ENCODE peak calls at places on chromosomes 6 and 20, in nine cellular contexts. U is tibial artery, B is suprapubic skin, O is colonic mucosa, N is MM.1S, X is lower lobe of right lung, I is HepG2, Y is HCT116, J is hepatocyte. F is an unnamed sample. For H3K4me1, the result is how much of the 10 kb centered on the place peaks cover.

GRCh38 chr6:56902551-56903464 is 52.1 kb upstream of the BEND6 start:
- DNase-seq in U (no peak), B (no peak), O (peak), N (peak), X (no peak), I (peak), Y (no peak), J (peak), F (no peak)

GRCh38 chr6:109580519-109580918 is 97.5 kb upstream of the ZBTB24 start:
- DNase-seq in U (no peak), B (no peak), O (no peak), N (no peak), X (no peak), I (no peak), Y (no peak), J (no peak), F (no peak)

GRCh38 chr6:157232161-157232895 is 91.0 kb downstream of the TMEM242 start:
- DNase-seq in U (no peak), B (peak), O (no peak), N (no peak), X (no peak), I (no peak), Y (no peak), J (no peak), F (no peak)

GRCh38 chr6:122839906-122840305 is 50.8 kb downstream of the SMPDL3A start:
- DNase-seq in U (no peak), B (no peak), O (no peak), N (no peak), X (no peak), I (no peak), Y (no peak), J (no peak), F (no peak)

GRCh38 chr20:20712004-20712473 is 405 bp downstream of the RALGAPA2 start:
- DNase-seq in U (no peak), B (peak), O (no peak), N (no peak), X (no peak), I (peak), Y (no peak), J (peak), F (peak)

GRCh38 chr20:58712823-58713731 is 20.5 kb downstream of the NPEPL1 start:
- DNase-seq in U (no peak), B (peak), O (peak), N (no peak), X (no peak), I (no peak), Y (no peak), J (peak), F (peak)

GRCh38 chr20:25600632-25601031 is 15.3 kb upstream of the NINL start:
- DNase-seq in U (no peak), B (no peak), O (no peak), N (no peak), X (no peak), I (peak), Y (no peak), J (no peak), F (no peak)

GRCh38 chr6:109687271-109687721 is 3.7 kb downstream of the AK9 start:
- DNase-seq in U (peak), B (no peak), O (no peak), N (no peak), X (peak), I (no peak), Y (no peak), J (no peak), F (no peak)

GRCh38 chr6:128493877-128494276 is 26.5 kb downstream of the PTPRK start:
- DNase-seq in U (no peak), B (no peak), O (no peak), N (peak), X (no peak), I (no peak), Y (no peak), J (no peak), F (no peak)

GRCh38 chr6:3540980-3541379 is 84.1 kb upstream of the SLC22A23 start:
- DNase-seq in U (no peak), B (no peak), O (peak), N (no peak), X (no peak), I (no peak), Y (no peak), J (peak), F (no peak)

GRCh38 chr20:62352402-62353288 is 14.5 kb downstream of the LAMA5 start:
- DNase-seq in U (peak), B (no peak), O (no peak), N (no peak), X (no peak), I (no peak), Y (no peak), J (no peak), F (peak)

GRCh38 chr6:127844529-127844928 is 56.3 kb downstream of the THEMIS start:
- DNase-seq in U (no peak), B (no peak), O (no peak), N (no peak), X (no peak), I (no peak), Y (no peak), J (no peak), F (no peak)

GRCh38 chr6:14074723-14075503 is 42.7 kb upstream of the CD83 start:
- DNase-seq in U (no peak), B (no peak), O (no peak), N (peak), X (no peak), I (no peak), Y (no peak), J (peak), F (no peak)

GRCh38 chr6:53168516-53169257 is 20.0 kb upstream of the GCM1 start:
- DNase-seq in U (no peak), B (no peak), O (no peak), N (no peak), X (no peak), I (no peak), Y (no peak), J (no peak), F (no peak)

GRCh38 chr6:25754508-25754907 is at the start of gene SLC17A4:
- DNase-seq in U (no peak), B (no peak), O (no peak), N (no peak), X (no peak), I (no peak), Y (no peak), J (no peak), F (no peak)

GRCh38 chr6:5112065-5112799 is 27.1 kb downstream of the PPP1R3G start:
- DNase-seq in U (no peak), B (no peak), O (no peak), N (no peak), X (no peak), I (no peak), Y (peak), J (no peak), F (no peak)

GRCh38 chr20:58294497-58295455 is 14.7 kb upstream of the RAB22A start:
- DNase-seq in U (no peak), B (no peak), O (no peak), N (no peak), X (no peak), I (peak), Y (no peak), J (no peak), F (no peak)

GRCh38 chr6:39610229-39610628 is 115.0 kb downstream of the KIF6 start:
- DNase-seq in U (no peak), B (no peak), O (no peak), N (no peak), X (no peak), I (peak), Y (no peak), J (peak), F (no peak)

GRCh38 chr6:122789078-122789861 is at the start of gene SMPDL3A:
- DNase-seq in U (peak), B (peak), O (peak), N (peak), X (peak), I (peak), Y (peak), J (peak), F (peak)

GRCh38 chr20:63225082-63225454 is 9.1 kb upstream of the YTHDF1 start:
- DNase-seq in U (no peak), B (no peak), O (no peak), N (no peak), X (no peak), I (no peak), Y (no peak), J (no peak), F (no peak)

GRCh38 chr6:2733324-2733723 is 17.4 kb downstream of the MYLK4 start:
- DNase-seq in U (peak), B (peak), O (peak), N (no peak), X (peak), I (no peak), Y (no peak), J (no peak), F (peak)

GRCh38 chr6:90605749-90606344 is 19.0 kb upstream of the MAP3K7 start:
- DNase-seq in U (no peak), B (no peak), O (no peak), N (no peak), X (no peak), I (no peak), Y (no peak), J (no peak), F (no peak)

GRCh38 chr20:9300080-9300479 is 214.3 kb upstream of the LAMP5 start:
- DNase-seq in U (no peak), B (no peak), O (no peak), N (no peak), X (no peak), I (no peak), Y (no peak), J (no peak), F (no peak)

GRCh38 chr20:21184810-21185209 is 58.9 kb downstream of the KIZ start:
- DNase-seq in U (no peak), B (no peak), O (no peak), N (no peak), X (no peak), I (peak), Y (no peak), J (no peak), F (no peak)

GRCh38 chr6:89346433-89346832 is 6.1 kb downstream of the UBE2J1 start:
- DNase-seq in U (no peak), B (no peak), O (no peak), N (no peak), X (no peak), I (no peak), Y (no peak), J (no peak), F (no peak)

GRCh38 chr6:125749864-125750691 is 646 bp downstream of the HEY2 start:
- DNase-seq in U (peak), B (no peak), O (peak), N (peak), X (no peak), I (no peak), Y (no peak), J (no peak), F (no peak)

GRCh38 chr20:63787302-63787701 is 43.8 kb downstream of the ZBTB46 start:
- DNase-seq in U (no peak), B (no peak), O (no peak), N (no peak), X (no peak), I (no peak), Y (no peak), J (no peak), F (no peak)

GRCh38 chr6:83436674-83437073 is 5.8 kb upstream of the ME1 start:
- DNase-seq in U (no peak), B (no peak), O (no peak), N (no peak), X (no peak), I (no peak), Y (no peak), J (no peak), F (no peak)

GRCh38 chr6:52610745-52611355 is 34.0 kb upstream of the TRAM2 start:
- DNase-seq in U (no peak), B (no peak), O (no peak), N (no peak), X (no peak), I (peak), Y (peak), J (peak), F (no peak)

GRCh38 chr6:2196079-2196679 is 49.2 kb downstream of the GMDS start:
- DNase-seq in U (peak), B (no peak), O (peak), N (peak), X (no peak), I (peak), Y (peak), J (peak), F (no peak)

GRCh38 chr20:40682104-40683045 is 6.7 kb downstream of the MAFB start:
- DNase-seq in U (no peak), B (peak), O (no peak), N (no peak), X (peak), I (peak), Y (no peak), J (no peak), F (no peak)

GRCh38 chr6:139152892-139153271 is 18.0 kb downstream of the HECA start:
- DNase-seq in U (no peak), B (no peak), O (no peak), N (no peak), X (no peak), I (no peak), Y (no peak), J (no peak), F (no peak)
- H3K4me1 ChIP-seq in U (under half), B (half or more), O (under half), N (under half), X (half or more), I (under half), Y (under half), J (half or more), F (half or more)

DNA sequence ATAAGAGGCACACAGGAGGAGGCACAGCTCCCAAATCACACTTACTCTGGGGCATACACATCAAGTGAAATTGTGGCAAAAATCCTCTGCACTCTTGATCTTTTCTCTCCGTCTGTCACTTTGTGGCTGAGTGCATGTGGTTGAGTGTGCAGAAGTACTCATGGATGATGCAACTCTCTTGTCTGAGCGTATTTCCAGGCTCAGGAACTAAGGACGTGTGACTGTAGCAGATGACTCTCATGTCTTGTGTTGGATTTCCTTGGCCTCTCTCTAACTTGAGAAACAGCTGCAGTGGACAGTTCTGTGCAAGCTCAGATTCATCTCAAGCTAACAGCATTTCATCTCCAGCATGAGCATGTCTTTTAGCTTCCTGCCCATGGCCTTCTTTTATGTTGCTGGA is 245.4 kb upstream of the FLRT3 start:
- DNase-seq in U (no peak), B (no peak), O (no peak), N (no peak), X (no peak), I (no peak), Y (no peak), J (no peak), F (no peak)
- TF ChIP-seq CTCF in U (no peak), B (no peak), O (no peak), N (no peak), X (no peak), I (no peak), Y (no peak), J (no peak), F (no peak)

DNA sequence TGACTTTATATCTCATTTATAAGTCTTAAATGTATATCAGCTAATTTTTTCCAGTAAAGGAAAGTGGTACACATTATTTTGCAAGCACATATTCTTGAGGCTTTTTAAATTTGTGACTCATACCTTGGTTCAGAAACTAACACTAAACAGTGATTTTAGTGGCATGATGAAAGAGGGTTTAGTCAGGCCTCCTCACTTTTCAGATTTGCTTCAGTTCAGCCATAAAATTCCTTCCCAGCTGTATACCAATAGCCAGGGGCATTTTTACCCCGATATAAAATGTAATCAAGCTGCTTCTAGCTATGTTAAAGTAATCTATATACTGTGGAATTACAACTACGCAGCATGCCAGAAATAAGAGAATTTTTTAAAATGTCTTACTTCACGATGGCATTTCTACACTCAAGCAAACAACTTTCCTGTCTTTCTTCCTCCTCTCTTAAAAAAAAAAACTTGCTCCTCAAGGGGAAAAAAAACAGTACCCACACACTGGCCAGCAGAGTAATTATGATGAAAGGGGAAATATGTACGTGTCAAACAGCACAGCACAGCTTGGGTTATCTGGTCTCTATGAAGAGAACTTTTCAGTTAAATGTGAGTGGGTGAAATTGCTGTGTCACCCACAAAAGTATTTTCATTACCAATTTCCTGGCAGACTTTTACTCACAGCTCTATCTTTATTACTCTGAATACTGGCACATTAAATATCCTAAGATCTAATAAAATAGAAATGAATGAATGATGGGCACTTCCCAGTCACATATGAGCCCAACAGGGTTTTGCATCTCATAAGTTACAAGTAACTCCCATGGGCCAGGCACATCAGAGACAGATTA is 244.8 kb upstream of the TENT5A start:
- DNase-seq in U (no peak), B (no peak), O (no peak), N (no peak), X (no peak), I (no peak), Y (no peak), J (peak), F (no peak)
- H3K27ac ChIP-seq in U (peak), B (peak), O (no peak), N (no peak), X (no peak), I (no peak), Y (no peak), J (peak), F (no peak)

GRCh38 chr20:17611540-17612286 is 41.8 kb downstream of the DSTN start:
- DNase-seq in U (peak), B (peak), O (peak), N (peak), X (peak), I (peak), Y (peak), J (peak), F (peak)

GRCh38 chr20:17613328-17614175 is 43.7 kb downstream of the DSTN start:
- DNase-seq in U (peak), B (peak), O (peak), N (no peak), X (peak), I (no peak), Y (no peak), J (peak), F (peak)

GRCh38 chr20:17611290-17611539 is 41.3 kb downstream of the DSTN start:
- DNase-seq in U (peak), B (peak), O (no peak), N (no peak), X (no peak), I (no peak), Y (no peak), J (no peak), F (no peak)

GRCh38 chr20:17612975-17613327 is 43.1 kb downstream of the DSTN start:
- DNase-seq in U (no peak), B (no peak), O (peak), N (no peak), X (no peak), I (no peak), Y (no peak), J (peak), F (no peak)

DNA sequence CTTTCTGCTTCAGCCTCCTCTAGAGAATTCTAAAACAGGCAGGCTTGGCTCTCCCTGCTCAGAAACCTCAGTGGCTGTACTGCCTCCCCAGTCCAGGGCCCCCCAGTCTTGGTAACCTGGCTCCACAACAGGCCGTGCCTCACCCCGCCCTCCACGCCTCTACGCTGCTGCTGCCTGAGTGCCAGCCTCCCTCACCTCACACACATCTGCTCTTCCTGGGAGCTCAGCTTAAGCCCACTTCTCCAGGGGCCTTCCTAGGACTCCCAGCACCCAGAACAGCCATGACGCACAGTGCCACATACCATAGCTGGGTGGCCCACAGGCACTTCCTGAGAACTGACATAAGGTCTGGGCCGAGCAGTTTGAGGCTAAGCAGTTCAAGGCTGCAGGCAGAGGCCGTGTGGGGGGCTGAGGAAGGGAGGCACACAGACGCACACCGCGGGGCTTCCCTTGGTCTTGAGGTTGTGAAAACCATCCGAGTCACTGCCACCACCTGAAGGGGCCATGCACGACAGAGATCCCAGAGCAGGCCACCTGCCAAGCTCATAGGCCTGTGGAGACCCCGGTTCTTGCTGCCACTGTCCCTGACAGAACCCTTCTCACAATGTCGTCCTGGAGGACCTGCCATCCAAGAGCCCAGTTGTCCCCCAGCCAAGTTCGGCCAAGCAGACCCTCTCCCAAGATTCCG is 42.6 kb downstream of the DSTN start:
- DNase-seq in U (peak), B (peak), O (no peak), N (no peak), X (peak), I (peak), Y (no peak), J (no peak), F (no peak)
- H3K4me1 ChIP-seq in U (half or more), B (under half), O (under half), N (under half), X (under half), I (under half), Y (under half), J (under half), F (half or more)

F was measured in stomach.